ENCODE peak calls at places on chromosomes 1 and 21, in seven cellular contexts. D is heart left ventricle, X is cardiac muscle cell, H is Peyer's patch, U is esophagus squamous epithelium, E is body of pancreas, M is tibial artery. Y is an unnamed sample. For H3K4me1, the result is how much of the 10 kb centered on the place peaks cover.

GRCh38 chr1:45327644-45328515 is 1.2 kb downstream of the HPDL start:
- DNase-seq in D (no peak), X (no peak), H (no peak), U (no peak), E (no peak), M (no peak), Y (no peak)

GRCh38 chr1:94236630-94237290 is 624 bp downstream of the ARHGAP29 start:
- DNase-seq in D (peak), X (peak), H (no peak), U (no peak), E (peak), M (peak), Y (peak)

GRCh38 chr1:16459503-16459902 is 19.0 kb downstream of the NECAP2 start:
- DNase-seq in D (no peak), X (no peak), H (no peak), U (no peak), E (no peak), M (no peak), Y (no peak)

GRCh38 chr1:27145934-27146354 is 9.0 kb downstream of the SLC9A1 start:
- DNase-seq in D (no peak), X (peak), H (no peak), U (no peak), E (no peak), M (peak), Y (no peak)

GRCh38 chr1:192973202-192973601 is 86.0 kb downstream of the UCHL5 start:
- DNase-seq in D (no peak), X (no peak), H (no peak), U (no peak), E (no peak), M (no peak), Y (no peak)

GRCh38 chr1:35717911-35718476 is 690 bp downstream of the C1orf216 start:
- DNase-seq in D (peak), X (peak), H (no peak), U (no peak), E (peak), M (peak), Y (peak)

GRCh38 chr1:208654241-208654640 is 410.1 kb upstream of the PLXNA2 start:
- DNase-seq in D (no peak), X (peak), H (no peak), U (no peak), E (no peak), M (no peak), Y (no peak)

GRCh38 chr1:235919797-235920475 is 53.2 kb upstream of the LYST start:
- DNase-seq in D (no peak), X (peak), H (no peak), U (no peak), E (no peak), M (no peak), Y (no peak)

GRCh38 chr1:8871539-8871935 is 6.9 kb downstream of the ENO1 start:
- DNase-seq in D (no peak), X (no peak), H (peak), U (no peak), E (peak), M (no peak), Y (no peak)

GRCh38 chr1:25100151-25100841 is 132.0 kb downstream of the SYF2 start:
- DNase-seq in D (no peak), X (no peak), H (no peak), U (no peak), E (no peak), M (no peak), Y (no peak)

GRCh38 chr1:23403038-23403336 is 21.6 kb downstream of the TCEA3 start:
- DNase-seq in D (no peak), X (peak), H (no peak), U (no peak), E (peak), M (no peak), Y (no peak)

GRCh38 chr1:13590486-13590885 is 6.9 kb downstream of the PDPN start:
- DNase-seq in D (no peak), X (no peak), H (no peak), U (no peak), E (no peak), M (peak), Y (no peak)

GRCh38 chr1:225877570-225877969 is 4.6 kb downstream of the TMEM63A start:
- DNase-seq in D (peak), X (peak), H (peak), U (no peak), E (peak), M (peak), Y (peak)

GRCh38 chr1:33420870-33421775 is 9.8 kb downstream of the PHC2 start:
- DNase-seq in D (no peak), X (peak), H (no peak), U (no peak), E (no peak), M (no peak), Y (no peak)

GRCh38 chr1:109556563-109556962 is 8.1 kb downstream of the GNAI3 start:
- DNase-seq in D (no peak), X (no peak), H (no peak), U (no peak), E (no peak), M (no peak), Y (no peak)

GRCh38 chr1:207346562-207346912 is 25.1 kb downstream of the CD55 start:
- DNase-seq in D (no peak), X (no peak), H (no peak), U (no peak), E (no peak), M (no peak), Y (no peak)

GRCh38 chr1:90000934-90001676 is 6.2 kb downstream of the ZNF326 start:
- DNase-seq in D (no peak), X (no peak), H (no peak), U (no peak), E (no peak), M (no peak), Y (no peak)

GRCh38 chr1:203271018-203271743 is 34.1 kb upstream of the BTG2 start:
- DNase-seq in D (peak), X (peak), H (no peak), U (no peak), E (peak), M (peak), Y (no peak)

GRCh38 chr21:23249760-23250159 is 2251.6 kb downstream of the NCAM2 start:
- DNase-seq in D (no peak), X (no peak), H (no peak), U (no peak), E (no peak), M (no peak), Y (no peak)

GRCh38 chr21:46005081-46005480 is 23.5 kb downstream of the COL6A1 start:
- DNase-seq in D (no peak), X (no peak), H (peak), U (no peak), E (no peak), M (no peak), Y (no peak)

GRCh38 chr1:151841141-151841540 is 1.5 kb upstream of the C2CD4D start:
- DNase-seq in D (no peak), X (no peak), H (no peak), U (no peak), E (no peak), M (no peak), Y (no peak)

GRCh38 chr1:15158506-15159165 is 5.1 kb downstream of the TMEM51 start:
- DNase-seq in D (no peak), X (peak), H (no peak), U (no peak), E (no peak), M (no peak), Y (no peak)

GRCh38 chr1:183926978-183927377 is 110.5 kb downstream of the COLGALT2 start:
- DNase-seq in D (no peak), X (peak), H (no peak), U (no peak), E (no peak), M (no peak), Y (no peak)

GRCh38 chr1:21950734-21951575 is 13.8 kb upstream of the HSPG2 start:
- DNase-seq in D (no peak), X (no peak), H (no peak), U (no peak), E (no peak), M (peak), Y (no peak)

GRCh38 chr1:79852004-79852403 is 845.5 kb upstream of the ADGRL4 start:
- DNase-seq in D (no peak), X (no peak), H (no peak), U (no peak), E (no peak), M (no peak), Y (no peak)

GRCh38 chr1:951364-951763 is 7.7 kb downstream of the NOC2L start:
- DNase-seq in D (no peak), X (peak), H (no peak), U (no peak), E (no peak), M (no peak), Y (no peak)

GRCh38 chr1:107196973-107197562 is 56.2 kb downstream of the NTNG1 start:
- DNase-seq in D (no peak), X (peak), H (no peak), U (no peak), E (no peak), M (no peak), Y (no peak)

GRCh38 chr1:247118946-247119446 is 14.8 kb upstream of the ZNF669 start:
- DNase-seq in D (no peak), X (peak), H (no peak), U (no peak), E (no peak), M (no peak), Y (no peak)

GRCh38 chr1:92538413-92539061 is 51.8 kb upstream of the GFI1 start:
- DNase-seq in D (no peak), X (no peak), H (no peak), U (no peak), E (no peak), M (no peak), Y (no peak)

GRCh38 chr1:226349801-226350503 is 41.0 kb upstream of the LIN9 start:
- DNase-seq in D (no peak), X (peak), H (peak), U (no peak), E (no peak), M (no peak), Y (no peak)

GRCh38 chr1:78834201-78834741 is 172.3 kb downstream of the ADGRL4 start:
- DNase-seq in D (no peak), X (no peak), H (no peak), U (no peak), E (no peak), M (no peak), Y (no peak)

GRCh38 chr1:186740324-186740723 is 60.1 kb upstream of the PTGS2 start:
- DNase-seq in D (no peak), X (no peak), H (no peak), U (no peak), E (no peak), M (no peak), Y (no peak)

GRCh38 chr1:2373551-2374259 is 17.6 kb downstream of the MORN1 start:
- DNase-seq in D (no peak), X (no peak), H (no peak), U (no peak), E (peak), M (peak), Y (no peak)
- TF ChIP-seq CTCF in D (no peak), X (no peak), H (no peak), U (no peak), E (no peak), M (no peak), Y (no peak)

GRCh38 chr1:7644906-7645750 is 126.0 kb upstream of the VAMP3 start:
- DNase-seq in D (peak), X (no peak), H (peak), U (no peak), E (peak), M (no peak), Y (peak)

GRCh38 chr1:7645751-7646048 is 125.4 kb upstream of the VAMP3 start:
- DNase-seq in D (no peak), X (no peak), H (no peak), U (no peak), E (no peak), M (no peak), Y (no peak)

GRCh38 chr1:7648761-7649384 is 122.2 kb upstream of the VAMP3 start:
- DNase-seq in D (no peak), X (peak), H (no peak), U (no peak), E (peak), M (no peak), Y (peak)

GRCh38 chr1:7646164-7646563 is 124.9 kb upstream of the VAMP3 start:
- DNase-seq in D (no peak), X (no peak), H (no peak), U (no peak), E (no peak), M (no peak), Y (no peak)

GRCh38 chr1:7646981-7647901 is 123.9 kb upstream of the VAMP3 start:
- DNase-seq in D (peak), X (peak), H (peak), U (no peak), E (peak), M (no peak), Y (peak)
- H3K27ac ChIP-seq in D (no peak), X (no peak), H (no peak), U (peak), E (no peak), M (no peak), Y (no peak)

GRCh38 chr21:38806153-38806941 is 618 bp downstream of the ETS2 start:
- DNase-seq in D (peak), X (no peak), H (peak), U (no peak), E (peak), M (peak), Y (peak)

GRCh38 chr21:38809170-38809878 is 3.6 kb downstream of the ETS2 start:
- DNase-seq in D (no peak), X (no peak), H (no peak), U (no peak), E (no peak), M (no peak), Y (no peak)

GRCh38 chr21:38806942-38807284 is 1.2 kb downstream of the ETS2 start:
- DNase-seq in D (no peak), X (no peak), H (no peak), U (no peak), E (no peak), M (no peak), Y (no peak)

GRCh38 chr21:38807987-38808386 is 2.3 kb downstream of the ETS2 start:
- DNase-seq in D (no peak), X (no peak), H (no peak), U (no peak), E (no peak), M (no peak), Y (no peak)

DNA sequence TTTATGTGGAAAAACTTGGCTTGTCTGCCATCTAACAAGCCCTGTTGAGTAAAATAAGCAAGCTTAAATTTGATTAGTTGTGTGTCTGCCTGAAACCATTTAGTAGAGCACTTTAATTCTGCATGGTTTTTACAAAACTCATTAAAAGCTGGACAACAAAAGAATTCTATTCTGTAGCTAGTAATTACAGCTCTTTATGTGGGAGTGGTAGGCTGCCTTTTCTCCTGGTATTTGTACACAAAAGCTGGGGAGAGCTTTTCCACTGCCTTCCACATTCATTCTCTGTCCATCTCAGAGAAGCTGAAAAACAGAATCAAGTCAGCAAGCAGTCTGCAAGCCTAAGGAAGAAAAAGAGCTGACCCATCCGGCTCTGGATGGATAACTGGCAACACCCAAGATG is 1.8 kb downstream of the ETS2 start:
- DNase-seq in D (no peak), X (no peak), H (no peak), U (no peak), E (no peak), M (no peak), Y (no peak)
- H3K4me1 ChIP-seq in D (under half), X (under half), H (under half), U (under half), E (under half), M (under half), Y (half or more)

GRCh38 chr21:41613421-41613998 is 105.6 kb upstream of the TMPRSS2 start:
- DNase-seq in D (no peak), X (no peak), H (no peak), U (no peak), E (no peak), M (no peak), Y (no peak)

GRCh38 chr21:41612674-41613250 is 104.8 kb upstream of the TMPRSS2 start:
- DNase-seq in D (peak), X (peak), H (peak), U (no peak), E (peak), M (peak), Y (peak)

GRCh38 chr21:41610042-41610839 is 102.3 kb upstream of the TMPRSS2 start:
- DNase-seq in D (peak), X (peak), H (peak), U (no peak), E (peak), M (peak), Y (peak)

GRCh38 chr21:41611966-41612606 is 104.1 kb upstream of the TMPRSS2 start:
- DNase-seq in D (no peak), X (no peak), H (peak), U (no peak), E (peak), M (no peak), Y (no peak)

DNA sequence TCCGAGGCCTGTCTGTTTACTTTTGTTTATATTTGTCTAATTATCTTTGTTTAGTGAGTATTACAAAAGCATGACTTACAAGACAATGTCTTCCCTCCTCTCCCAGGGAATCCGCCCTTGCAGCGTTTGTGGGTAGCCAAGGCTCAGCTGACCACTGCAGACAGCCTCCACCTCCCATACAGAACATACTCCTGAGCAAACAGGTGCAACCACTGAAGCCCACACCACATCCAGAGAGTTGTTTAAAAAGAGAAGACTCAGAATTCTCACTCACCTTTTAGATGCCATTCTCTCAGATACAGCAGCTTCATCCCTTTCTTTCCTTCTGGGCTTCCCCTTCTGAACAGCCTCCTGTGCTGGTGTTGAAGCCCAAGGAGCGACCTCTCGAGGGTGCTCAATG is 103.5 kb upstream of the TMPRSS2 start:
- DNase-seq in D (no peak), X (no peak), H (no peak), U (no peak), E (no peak), M (peak), Y (no peak)
- TF ChIP-seq CTCF in D (no peak), X (no peak), H (no peak), U (no peak), E (no peak), M (no peak), Y (no peak)

GRCh38 chr1:29282135-29282923 is 46.0 kb downstream of the PTPRU start:
- DNase-seq in D (no peak), X (no peak), H (no peak), U (no peak), E (no peak), M (no peak), Y (no peak)
- H3K27ac ChIP-seq in D (no peak), X (peak), H (no peak), U (no peak), E (no peak), M (no peak), Y (no peak)

DNA sequence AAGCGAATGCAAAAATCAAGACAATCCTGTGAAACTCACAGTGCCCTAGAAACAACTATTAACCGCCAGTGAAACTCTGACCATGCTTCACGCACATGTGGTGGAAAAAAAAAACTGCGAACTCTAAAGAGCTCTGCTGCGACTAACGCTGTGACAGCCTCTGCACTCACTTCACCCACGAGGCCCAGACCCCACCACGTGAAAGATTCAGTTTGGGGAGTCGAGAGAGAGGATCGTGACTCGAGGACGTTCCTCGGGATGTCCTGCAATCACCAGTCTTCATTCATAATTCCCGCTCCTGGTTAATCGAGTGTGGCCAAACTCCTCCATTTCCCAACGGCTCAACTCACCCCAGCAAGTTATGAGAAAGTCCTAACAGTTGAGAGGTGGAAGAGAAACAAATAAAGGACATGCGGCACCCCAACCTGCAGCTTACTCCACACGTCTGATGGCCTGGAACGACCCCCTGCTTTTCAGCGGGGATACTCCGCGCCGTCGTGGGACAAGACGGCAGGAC is 1.1 kb downstream of the SERBP1 start:
- DNase-seq in D (no peak), X (peak), H (peak), U (no peak), E (no peak), M (no peak), Y (peak)
- H3K4me1 ChIP-seq in D (half or more), X (under half), H (under half), U (under half), E (under half), M (under half), Y (under half)

GRCh38 chr1:19921310-19921709 is 2.1 kb downstream of the PLA2G2E start:
- DNase-seq in D (no peak), X (no peak), H (peak), U (no peak), E (no peak), M (no peak), Y (no peak)
- TF ChIP-seq CTCF in D (no peak), X (no peak), H (no peak), U (no peak), E (no peak), M (no peak), Y (no peak)

GRCh38 chr1:179030130-179030529 is 4.4 kb downstream of the FAM20B start:
- DNase-seq in D (no peak), X (no peak), H (no peak), U (no peak), E (no peak), M (no peak), Y (no peak)
- H3K27ac ChIP-seq in D (peak), X (no peak), H (no peak), U (no peak), E (no peak), M (no peak), Y (no peak)

GRCh38 chr21:41926068-41926806 is 27.6 kb downstream of the C2CD2 start:
- DNase-seq in D (no peak), X (peak), H (no peak), U (no peak), E (peak), M (no peak), Y (no peak)

GRCh38 chr21:41921089-41921819 is 32.6 kb downstream of the C2CD2 start:
- DNase-seq in D (no peak), X (no peak), H (no peak), U (no peak), E (no peak), M (no peak), Y (no peak)

GRCh38 chr21:41926807-41927171 is 27.0 kb downstream of the C2CD2 start:
- DNase-seq in D (no peak), X (no peak), H (no peak), U (no peak), E (no peak), M (no peak), Y (no peak)

GRCh38 chr21:41924355-41924754 is 29.5 kb downstream of the C2CD2 start:
- DNase-seq in D (no peak), X (no peak), H (no peak), U (no peak), E (no peak), M (no peak), Y (no peak)

GRCh38 chr21:41923641-41924342 is 30.0 kb downstream of the C2CD2 start:
- DNase-seq in D (no peak), X (peak), H (no peak), U (no peak), E (no peak), M (peak), Y (no peak)
- H3K4me1 ChIP-seq in D (under half), X (under half), H (under half), U (under half), E (under half), M (half or more), Y (half or more)

GRCh38 chr1:229972600-229973296 is 94.3 kb upstream of the GALNT2 start:
- DNase-seq in D (no peak), X (peak), H (no peak), U (no peak), E (no peak), M (no peak), Y (no peak)
- TF ChIP-seq CTCF in D (peak), X (no peak), H (peak), U (no peak), E (peak), M (no peak), Y (peak)

Y was measured in heart right ventricle.